ENCODE peak calls at places on chromosome 2, in nine cellular contexts. C is fibroblast of pulmonary artery; D is frontal cortex; L is substantia nigra; N is GM13976; O is amygdala; W is stimulated activated CD8-positive, alpha-beta memory T cell treated with anti-CD3 and anti-CD28 coated beads, Interleukin-15, amount 100 ng/mL, for 4 hours; H is adipocyte; T is HTR-8/SVneo. M is an unnamed sample.

GRCh38 chr2:126220336-126220735 is 435.6 kb upstream of the GYPC start:
- DNase-seq in L (no peak), W (no peak), C (peak; percentile 80), O (no peak), D (no peak), H (no peak), T (no peak), N (no peak), M (no peak)

GRCh38 chr2:218285604-218286003 is 6.7 kb downstream of the TMBIM1 start:
- DNase-seq in N (no peak), D (no peak), W (no peak), O (peak; percentile 37), T (no peak), H (peak; percentile 61), C (peak; percentile 70), L (no peak), M (peak; percentile 76)

GRCh38 chr2:85852078-85852790 is 36.6 kb downstream of the ST3GAL5 start:
- DNase-seq in O (no peak), T (no peak), H (no peak), L (no peak), C (no peak), D (no peak), N (no peak), W (no peak), M (no peak)

GRCh38 chr2:227164745-227165350 is 424 bp downstream of the COL4A3 start:
- DNase-seq in W (no peak), C (no peak), H (no peak), N (peak; percentile 51), O (no peak), L (no peak), D (no peak), T (no peak), M (no peak)

GRCh38 chr2:228556707-228557106 is 375.2 kb upstream of the SPHKAP start:
- DNase-seq in H (peak; percentile 48), N (no peak), C (peak; percentile 8), L (no peak), D (no peak), W (no peak), T (no peak), O (no peak), M (no peak)

GRCh38 chr2:46334389-46335345 is 37.5 kb downstream of the EPAS1 start:
- DNase-seq in H (peak; percentile 90), C (peak; percentile 92), T (peak; percentile 73), N (no peak), L (no peak), W (no peak), D (no peak), O (no peak), M (no peak)

GRCh38 chr2:179614121-179614520 is 247.3 kb downstream of the ZNF385B start:
- DNase-seq in H (peak; percentile 38), O (no peak), C (no peak), T (no peak), N (no peak), D (no peak), L (no peak), W (no peak), M (no peak)

GRCh38 chr2:74457549-74458131 is 598 bp upstream of the WBP1 start:
- DNase-seq in T (peak; percentile 59), W (peak; percentile 76), C (no peak), H (peak; percentile 70), D (no peak), N (peak; percentile 81), O (no peak), L (no peak), M (no peak)

GRCh38 chr2:8477511-8478132 is 204.2 kb upstream of the ID2 start:
- DNase-seq in C (no peak), O (no peak), N (no peak), L (no peak), D (no peak), T (no peak), W (no peak), H (peak; percentile 18), M (no peak)

GRCh38 chr2:237547841-237548416 is 18.4 kb upstream of the PRLH start:
- DNase-seq in C (no peak), D (no peak), W (no peak), H (no peak), L (no peak), O (no peak), N (no peak), T (no peak), M (no peak)

GRCh38 chr2:70029814-70030409 is 57.4 kb upstream of the PCBP1 start:
- DNase-seq in T (no peak), H (peak; percentile 31), L (peak; percentile 3), N (no peak), D (peak; percentile 38), O (peak; percentile 47), C (peak; percentile 88), W (no peak), M (no peak)

GRCh38 chr2:152418688-152419087 is 83.7 kb downstream of the FMNL2 start:
- DNase-seq in T (no peak), H (no peak), O (no peak), N (no peak), C (peak; percentile 38), L (no peak), W (no peak), D (no peak), M (no peak)

GRCh38 chr2:37764108-37764507 is 92.7 kb upstream of the CDC42EP3 start:
- DNase-seq in T (no peak), W (no peak), H (no peak), N (no peak), D (no peak), L (no peak), O (no peak), C (no peak), M (no peak)

GRCh38 chr2:153478289-153479261 is at the start of gene RPRM:
- DNase-seq in D (peak; percentile 73), O (peak; percentile 45), T (peak; percentile 53), H (peak; percentile 60), W (peak; percentile 20), N (peak; percentile 83), C (peak; percentile 60), L (peak; percentile 39), M (no peak)